ENCODE peak calls at places on chromosomes 5 and 9, in nine cellular contexts. G is activated B cell treated with CpG ODN at 0.5 μM for 24 hours, D is adrenal gland, Z is tibial nerve, X is GM13976, W is type B pancreatic cell, U is neural crest cell, J is psoas muscle, L is epithelial cell of esophagus. M is an unnamed sample.

GRCh38 chr5:16885635-16886365 is 50.3 kb downstream of the MYO10 start:
- DNase-seq in U (no peak), W (no peak), Z (no peak), X (no peak), D (no peak), L (no peak), J (no peak), G (no peak), M (no peak)

GRCh38 chr9:70581214-70581966 is 166.9 kb upstream of the KLF9 start:
- DNase-seq in L (no peak), G (no peak), J (no peak), W (no peak), D (peak; percentile 58), Z (no peak), U (no peak), X (no peak), M (no peak)

GRCh38 chr5:9009931-9010652 is 535.8 kb downstream of the SEMA5A start:
- DNase-seq in J (no peak), X (no peak), U (no peak), D (no peak), W (no peak), G (no peak), Z (no peak), L (peak; percentile 18), M (no peak)

GRCh38 chr9:613771-614347 is 227.6 kb upstream of the DMRT1 start:
- DNase-seq in L (peak; percentile 84), U (peak; percentile 44), G (no peak), J (peak; percentile 69), W (no peak), Z (peak; percentile 70), X (peak; percentile 74), D (peak; percentile 90), M (peak; percentile 29)

GRCh38 chr9:5549671-5550650 is 39.6 kb downstream of the PDCD1LG2 start:
- DNase-seq in U (no peak), J (no peak), G (no peak), X (no peak), D (no peak), Z (no peak), L (peak; percentile 79), W (no peak), M (no peak)

GRCh38 chr5:163509288-163510040 is 4.0 kb downstream of the MAT2B start:
- DNase-seq in X (no peak), W (no peak), Z (peak; percentile 23), G (no peak), J (no peak), U (no peak), D (no peak), L (peak; percentile 93), M (no peak)

GRCh38 chr5:42806004-42806700 is 5.5 kb downstream of the SELENOP start:
- DNase-seq in X (no peak), L (no peak), G (no peak), Z (no peak), W (no peak), J (no peak), U (no peak), D (no peak), M (no peak)

GRCh38 chr5:150538007-150538917 is 30.3 kb downstream of the NDST1 start:
- DNase-seq in D (no peak), Z (no peak), W (no peak), U (no peak), X (no peak), L (peak; percentile 64), J (no peak), G (no peak), M (no peak)

GRCh38 chr5:102754499-102755424 is at the start of gene PAM:
- DNase-seq in G (peak; percentile 63), L (peak; percentile 71), J (peak; percentile 82), W (peak; percentile 81), D (peak; percentile 81), U (peak; percentile 69), X (peak; percentile 93), Z (peak; percentile 57), M (peak; percentile 73)

GRCh38 chr9:18390393-18390792 is 83.6 kb upstream of the ADAMTSL1 start:
- DNase-seq in J (no peak), W (no peak), U (no peak), G (no peak), D (no peak), X (no peak), L (no peak), Z (no peak), M (no peak)

GRCh38 chr9:133707065-133707760 is 30.9 kb downstream of the SARDH start:
- DNase-seq in D (peak; percentile 72), X (no peak), G (peak; percentile 15), L (peak; percentile 43), U (no peak), W (no peak), J (peak; percentile 51), Z (peak; percentile 40), M (no peak)

GRCh38 chr5:177442066-177442836 is 4.4 kb upstream of the PRR7 start:
- DNase-seq in G (no peak), L (no peak), W (no peak), J (no peak), D (no peak), U (no peak), Z (no peak), X (no peak), M (no peak)

GRCh38 chr5:177438468-177438867 is 8.1 kb upstream of the PRR7 start:
- DNase-seq in Z (no peak), U (no peak), G (no peak), L (no peak), J (no peak), X (no peak), W (no peak), D (no peak), M (no peak)

GRCh38 chr5:177439518-177440053 is 7.0 kb upstream of the PRR7 start:
- DNase-seq in U (no peak), L (no peak), G (no peak), X (no peak), J (no peak), D (no peak), W (no peak), Z (no peak), M (no peak)

GRCh38 chr5:177440990-177441780 is 5.4 kb upstream of the PRR7 start:
- DNase-seq in D (no peak), G (no peak), Z (no peak), L (no peak), X (no peak), J (no peak), U (no peak), W (no peak), M (no peak)

GRCh38 chr5:177440211-177440989 is 6.2 kb upstream of the PRR7 start:
- DNase-seq in X (no peak), L (no peak), W (no peak), J (no peak), G (no peak), U (no peak), Z (no peak), D (peak; percentile 75), M (no peak)
- TF ChIP-seq CTCF in X (no peak), L (no peak), W (no peak), J (no peak), G (no peak), U (no peak), Z (no peak), D (no peak), M (no peak)

GRCh38 chr9:105401651-105402050 is 46.2 kb upstream of the FSD1L start:
- DNase-seq in G (no peak), W (no peak), L (no peak), Z (no peak), J (no peak), X (no peak), D (no peak), U (no peak), M (no peak)
- TF ChIP-seq CTCF in G (no peak), W (no peak), L (no peak), Z (no peak), J (no peak), X (no peak), D (no peak), U (no peak), M (no peak)

GRCh38 chr5:396715-397032 is 46.3 kb upstream of the EXOC3 start:
- DNase-seq in X (no peak), D (peak; percentile 13), J (no peak), U (no peak), G (no peak), L (no peak), W (peak; percentile 58), Z (no peak), M (no peak)

GRCh38 chr5:400282-401215 is 42.4 kb upstream of the EXOC3 start:
- DNase-seq in U (no peak), J (no peak), W (peak; percentile 44), L (no peak), G (no peak), X (peak; percentile 34), D (peak; percentile 34), Z (no peak), M (peak; percentile 2)

GRCh38 chr5:398475-399295 is 44.3 kb upstream of the EXOC3 start:
- DNase-seq in D (peak; percentile 43), G (no peak), W (peak; percentile 67), Z (no peak), U (no peak), J (no peak), L (no peak), X (no peak), M (no peak)

GRCh38 chr5:401216-402034 is 41.6 kb upstream of the EXOC3 start:
- DNase-seq in J (no peak), D (peak; percentile 40), X (peak; percentile 22), Z (no peak), W (peak; percentile 62), U (no peak), L (no peak), G (no peak), M (no peak)

DNA sequence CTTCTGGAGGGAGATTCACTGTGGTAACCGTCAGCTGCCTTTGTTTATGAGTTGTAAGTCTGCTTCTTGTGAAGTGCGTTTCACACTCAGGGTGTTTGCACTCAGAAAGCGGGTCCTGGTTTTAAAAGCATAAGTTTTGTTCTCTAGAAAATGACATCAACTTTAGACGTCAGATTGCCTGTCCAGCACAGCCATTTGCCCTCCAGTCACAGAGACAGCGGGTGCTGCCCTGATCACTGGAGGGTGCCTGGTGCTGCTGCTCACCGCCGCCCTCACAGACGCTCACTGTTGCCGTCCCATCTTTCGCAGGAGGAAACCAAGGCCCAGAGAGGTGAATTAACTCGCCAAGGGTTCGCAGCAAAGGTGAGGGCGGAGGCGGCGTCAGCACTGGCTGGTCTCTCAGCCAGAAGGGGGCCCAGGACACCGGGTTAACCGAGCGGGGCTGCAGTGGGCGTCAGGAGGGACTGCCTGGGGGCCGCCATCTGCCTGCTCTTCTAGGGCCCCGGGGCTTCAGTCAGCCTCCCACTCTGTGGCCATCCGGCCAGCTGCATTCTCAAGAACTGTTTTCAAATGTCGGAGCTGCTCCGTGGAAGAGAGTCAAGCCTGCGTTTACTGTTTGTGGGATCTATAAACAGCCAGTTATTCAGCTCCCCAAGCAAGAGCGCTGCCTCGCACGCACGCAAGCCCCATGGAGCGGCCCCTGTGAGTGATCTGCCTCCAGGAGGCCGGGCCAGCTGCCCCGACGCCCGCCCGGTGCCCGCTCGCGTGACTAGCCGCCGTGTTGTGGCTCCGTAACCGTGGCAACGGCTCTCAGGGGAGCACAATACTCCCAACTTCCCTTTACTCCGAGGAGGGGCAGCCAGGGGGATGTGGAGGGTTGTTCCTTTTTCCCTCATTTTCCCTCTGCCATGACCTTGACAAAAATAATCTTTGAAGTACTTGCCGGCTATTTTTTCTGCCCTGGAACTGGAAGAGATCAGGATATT is 43.4 kb upstream of the EXOC3 start:
- DNase-seq in L (peak; percentile 16), W (peak; percentile 89), J (peak; percentile 89), X (peak; percentile 88), Z (peak; percentile 65), D (peak; percentile 80), G (peak; percentile 81), U (peak; percentile 65), M (peak; percentile 13)
- TF ChIP-seq CTCF in L (no peak), W (no peak), J (no peak), X (no peak), Z (no peak), D (no peak), G (no peak), U (no peak), M (no peak)

GRCh38 chr9:16824545-16825041 is 45.9 kb downstream of the BNC2 start:
- DNase-seq in W (no peak), X (no peak), G (no peak), D (no peak), L (peak; percentile 86), J (no peak), Z (no peak), U (no peak), M (no peak)
- TF ChIP-seq CTCF in W (peak; percentile 33), X (no peak), G (no peak), D (no peak), L (no peak), J (no peak), Z (no peak), U (peak; percentile 23), M (no peak)

M was measured in progenitor cell of endocrine pancreas.